ENCODE peak calls at places on chromosomes 2 and 18, in seven cellular contexts. One of them, this sample, is unnamed.

GRCh38 chr2:23631391-23631790 is 246.4 kb downstream of the KLHL29 start:
- DNase-seq in breast epithelium: no peak
- DNase-seq in fibroblast of lung: no peak
- DNase-seq in gastrocnemius medialis: no peak
- DNase-seq in CD4-positive, alpha-beta T cell: no peak
- DNase-seq in SJCRH30: no peak
- DNase-seq in Panc1: no peak
- DNase-seq in this sample: no peak

GRCh38 chr2:15243762-15244161 is 317.4 kb downstream of the NBAS start:
- DNase-seq in breast epithelium: no peak
- DNase-seq in fibroblast of lung: peak; percentile 74
- DNase-seq in gastrocnemius medialis: no peak
- DNase-seq in CD4-positive, alpha-beta T cell: no peak
- DNase-seq in SJCRH30: peak; percentile 9
- DNase-seq in Panc1: no peak
- DNase-seq in this sample: no peak

GRCh38 chr18:63994783-63995399 is 25.0 kb downstream of the SERPINB8 start:
- DNase-seq in breast epithelium: peak; percentile 29
- DNase-seq in fibroblast of lung: peak; percentile 41
- DNase-seq in gastrocnemius medialis: no peak
- DNase-seq in CD4-positive, alpha-beta T cell: peak; percentile 6
- DNase-seq in SJCRH30: no peak
- DNase-seq in Panc1: no peak
- DNase-seq in this sample: peak; percentile 65

GRCh38 chr2:215002500-215002899 is 135.9 kb downstream of the ABCA12 start:
- DNase-seq in breast epithelium: no peak
- DNase-seq in fibroblast of lung: peak; percentile 44
- DNase-seq in gastrocnemius medialis: no peak
- DNase-seq in CD4-positive, alpha-beta T cell: no peak
- DNase-seq in SJCRH30: peak; percentile 19
- DNase-seq in Panc1: peak; percentile 10
- DNase-seq in this sample: peak; percentile 44

GRCh38 chr2:157887946-157888345 is 11.8 kb upstream of the ACVR1 start:
- DNase-seq in breast epithelium: no peak
- DNase-seq in fibroblast of lung: no peak
- DNase-seq in gastrocnemius medialis: no peak
- DNase-seq in CD4-positive, alpha-beta T cell: no peak
- DNase-seq in SJCRH30: no peak
- DNase-seq in Panc1: no peak
- DNase-seq in this sample: no peak

GRCh38 chr2:220143336-220143735 is 515.9 kb downstream of the SLC4A3 start:
- DNase-seq in breast epithelium: no peak
- DNase-seq in fibroblast of lung: peak; percentile 89
- DNase-seq in gastrocnemius medialis: no peak
- DNase-seq in CD4-positive, alpha-beta T cell: no peak
- DNase-seq in SJCRH30: no peak
- DNase-seq in Panc1: no peak
- DNase-seq in this sample: no peak

GRCh38 chr2:160213511-160213910 is 13.4 kb upstream of the ITGB6 start:
- DNase-seq in breast epithelium: no peak
- DNase-seq in fibroblast of lung: no peak
- DNase-seq in gastrocnemius medialis: no peak
- DNase-seq in CD4-positive, alpha-beta T cell: no peak
- DNase-seq in SJCRH30: peak; percentile 51
- DNase-seq in Panc1: no peak
- DNase-seq in this sample: no peak

GRCh38 chr2:10911291-10912075 is at the start of gene KCNF1:
- DNase-seq in breast epithelium: no peak
- DNase-seq in fibroblast of lung: peak; percentile 63
- DNase-seq in gastrocnemius medialis: no peak
- DNase-seq in CD4-positive, alpha-beta T cell: no peak
- DNase-seq in SJCRH30: peak; percentile 90
- DNase-seq in Panc1: no peak
- DNase-seq in this sample: peak; percentile 94

GRCh38 chr2:127174176-127174575 is 45.9 kb downstream of the CYP27C1 start:
- DNase-seq in breast epithelium: no peak
- DNase-seq in fibroblast of lung: peak; percentile 44
- DNase-seq in gastrocnemius medialis: no peak
- DNase-seq in CD4-positive, alpha-beta T cell: no peak
- DNase-seq in SJCRH30: peak; percentile 26
- DNase-seq in Panc1: no peak
- DNase-seq in this sample: peak; percentile 77

DNA sequence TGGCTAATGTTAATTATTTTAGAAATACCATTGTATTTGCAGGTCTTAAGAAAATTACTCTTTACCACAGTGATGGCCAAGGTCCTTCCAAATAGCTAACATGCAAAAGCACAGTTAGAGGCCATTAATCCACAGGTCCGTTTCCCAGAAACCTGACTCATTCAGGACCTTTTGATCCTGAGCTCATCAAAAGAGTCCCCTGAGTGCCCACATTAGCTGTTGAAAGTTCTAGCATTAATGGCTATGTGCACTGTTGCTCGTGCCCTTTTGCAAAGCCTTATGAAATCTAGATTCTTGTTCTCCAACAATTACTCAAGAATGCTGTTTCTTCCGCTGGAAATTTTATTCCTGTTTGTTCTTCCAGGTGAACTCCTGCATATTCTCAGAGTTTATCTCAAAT is 169.8 kb downstream of the CYRIA start:
- DNase-seq in breast epithelium: no peak
- DNase-seq in fibroblast of lung: no peak
- DNase-seq in gastrocnemius medialis: no peak
- DNase-seq in CD4-positive, alpha-beta T cell: no peak
- DNase-seq in SJCRH30: no peak
- DNase-seq in Panc1: no peak
- DNase-seq in this sample: no peak
- H3K27ac ChIP-seq in breast epithelium: no peak overlapping the region
- H3K27ac ChIP-seq in fibroblast of lung: no peak overlapping the region
- H3K27ac ChIP-seq in gastrocnemius medialis: no peak overlapping the region
- H3K27ac ChIP-seq in CD4-positive, alpha-beta T cell: no peak overlapping the region
- H3K27ac ChIP-seq in SJCRH30: no peak overlapping the region
- H3K27ac ChIP-seq in Panc1: no peak overlapping the region
- H3K27ac ChIP-seq in this sample: no peak overlapping the region

GRCh38 chr2:101655941-101656422 is 41.5 kb upstream of the MAP4K4 start:
- DNase-seq in breast epithelium: no peak
- DNase-seq in fibroblast of lung: peak; percentile 81
- DNase-seq in gastrocnemius medialis: no peak
- DNase-seq in CD4-positive, alpha-beta T cell: no peak
- DNase-seq in SJCRH30: no peak
- DNase-seq in Panc1: no peak
- DNase-seq in this sample: no peak
- H3K27ac ChIP-seq in breast epithelium: no peak overlapping the region
- H3K27ac ChIP-seq in fibroblast of lung: no peak overlapping the region
- H3K27ac ChIP-seq in gastrocnemius medialis: no peak overlapping the region
- H3K27ac ChIP-seq in CD4-positive, alpha-beta T cell: no peak overlapping the region
- H3K27ac ChIP-seq in SJCRH30: no peak overlapping the region
- H3K27ac ChIP-seq in Panc1: no peak overlapping the region
- H3K27ac ChIP-seq in this sample: no peak overlapping the region

GRCh38 chr18:7575465-7576026 is 8.4 kb downstream of the PTPRM start:
- DNase-seq in breast epithelium: no peak
- DNase-seq in fibroblast of lung: peak; percentile 71
- DNase-seq in gastrocnemius medialis: no peak
- DNase-seq in CD4-positive, alpha-beta T cell: no peak
- DNase-seq in SJCRH30: no peak
- DNase-seq in Panc1: no peak
- DNase-seq in this sample: no peak
- H3K27ac ChIP-seq in breast epithelium: no peak overlapping the region
- H3K27ac ChIP-seq in fibroblast of lung: no peak overlapping the region
- H3K27ac ChIP-seq in gastrocnemius medialis: no peak overlapping the region
- H3K27ac ChIP-seq in CD4-positive, alpha-beta T cell: no peak overlapping the region
- H3K27ac ChIP-seq in SJCRH30: no peak overlapping the region
- H3K27ac ChIP-seq in Panc1: no peak overlapping the region
- H3K27ac ChIP-seq in this sample: no peak overlapping the region

DNA sequence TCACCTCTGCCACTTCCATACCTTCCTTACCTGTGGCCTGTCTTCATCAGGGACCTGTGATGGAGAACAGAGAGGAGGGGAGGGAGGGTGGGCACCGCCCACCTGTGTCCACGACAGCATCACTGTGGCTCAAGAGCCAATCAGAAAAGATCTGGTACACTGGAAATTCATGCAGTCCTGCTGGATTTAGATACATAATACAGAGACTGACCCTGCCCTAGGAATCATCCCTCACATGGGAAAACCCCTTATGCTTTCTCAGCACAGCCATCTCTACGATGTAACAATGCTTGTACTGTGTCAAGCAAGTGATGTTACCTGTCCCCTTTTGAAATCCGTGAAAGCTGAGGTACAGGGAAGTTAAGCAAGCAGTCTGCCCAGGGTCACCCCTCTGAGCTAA is 145.6 kb upstream of the EPAS1 start:
- DNase-seq in breast epithelium: no peak
- DNase-seq in fibroblast of lung: no peak
- DNase-seq in gastrocnemius medialis: no peak
- DNase-seq in CD4-positive, alpha-beta T cell: no peak
- DNase-seq in SJCRH30: no peak
- DNase-seq in Panc1: no peak
- DNase-seq in this sample: no peak
- H3K27ac ChIP-seq in breast epithelium: no peak overlapping the region
- H3K27ac ChIP-seq in fibroblast of lung: peak overlapping the region; percentile 6
- H3K27ac ChIP-seq in gastrocnemius medialis: no peak overlapping the region
- H3K27ac ChIP-seq in CD4-positive, alpha-beta T cell: no peak overlapping the region
- H3K27ac ChIP-seq in SJCRH30: no peak overlapping the region
- H3K27ac ChIP-seq in Panc1: no peak overlapping the region
- H3K27ac ChIP-seq in this sample: no peak overlapping the region

GRCh38 chr2:27073782-27074181 is 2.3 kb upstream of the OST4 start:
- DNase-seq in breast epithelium: no peak
- DNase-seq in fibroblast of lung: no peak
- DNase-seq in gastrocnemius medialis: no peak
- DNase-seq in CD4-positive, alpha-beta T cell: no peak
- DNase-seq in SJCRH30: no peak
- DNase-seq in Panc1: no peak
- DNase-seq in this sample: no peak

GRCh38 chr2:27070653-27071276 is 689 bp downstream of the OST4 start:
- DNase-seq in breast epithelium: no peak
- DNase-seq in fibroblast of lung: no peak
- DNase-seq in gastrocnemius medialis: no peak
- DNase-seq in CD4-positive, alpha-beta T cell: no peak
- DNase-seq in SJCRH30: no peak
- DNase-seq in Panc1: no peak
- DNase-seq in this sample: no peak

GRCh38 chr2:27071277-27071989 is at the start of gene OST4:
- DNase-seq in breast epithelium: peak; percentile 91
- DNase-seq in fibroblast of lung: peak; percentile 92
- DNase-seq in gastrocnemius medialis: peak; percentile 90
- DNase-seq in CD4-positive, alpha-beta T cell: peak; percentile 81
- DNase-seq in SJCRH30: peak; percentile 91
- DNase-seq in Panc1: peak; percentile 54
- DNase-seq in this sample: peak; percentile 93

GRCh38 chr2:27071990-27072830 is 756 bp upstream of the OST4 start:
- DNase-seq in breast epithelium: no peak
- DNase-seq in fibroblast of lung: peak; percentile 81
- DNase-seq in gastrocnemius medialis: no peak
- DNase-seq in CD4-positive, alpha-beta T cell: no peak
- DNase-seq in SJCRH30: peak; percentile 61
- DNase-seq in Panc1: no peak
- DNase-seq in this sample: peak; percentile 53

GRCh38 chr2:27072950-27073349 is 1.5 kb upstream of the OST4 start:
- DNase-seq in breast epithelium: no peak
- DNase-seq in fibroblast of lung: peak; percentile 88
- DNase-seq in gastrocnemius medialis: no peak
- DNase-seq in CD4-positive, alpha-beta T cell: no peak
- DNase-seq in SJCRH30: no peak
- DNase-seq in Panc1: no peak
- DNase-seq in this sample: no peak
- H3K27ac ChIP-seq in breast epithelium: peak overlapping the region; percentile 95
- H3K27ac ChIP-seq in fibroblast of lung: peak overlapping the region; percentile 79
- H3K27ac ChIP-seq in gastrocnemius medialis: peak overlapping the region; percentile 97
- H3K27ac ChIP-seq in CD4-positive, alpha-beta T cell: no peak overlapping the region
- H3K27ac ChIP-seq in SJCRH30: no peak overlapping the region
- H3K27ac ChIP-seq in Panc1: no peak overlapping the region
- H3K27ac ChIP-seq in this sample: peak overlapping the region; percentile 65

GRCh38 chr2:135998842-135999241 is 13.4 kb upstream of the DARS1 start:
- DNase-seq in breast epithelium: no peak
- DNase-seq in fibroblast of lung: no peak
- DNase-seq in gastrocnemius medialis: no peak
- DNase-seq in CD4-positive, alpha-beta T cell: no peak
- DNase-seq in SJCRH30: no peak
- DNase-seq in Panc1: no peak
- DNase-seq in this sample: no peak

GRCh38 chr2:136001147-136001546 is 15.7 kb upstream of the DARS1 start:
- DNase-seq in breast epithelium: no peak
- DNase-seq in fibroblast of lung: no peak
- DNase-seq in gastrocnemius medialis: no peak
- DNase-seq in CD4-positive, alpha-beta T cell: no peak
- DNase-seq in SJCRH30: no peak
- DNase-seq in Panc1: no peak
- DNase-seq in this sample: no peak

GRCh38 chr2:135999899-136000298 is 14.5 kb upstream of the DARS1 start:
- DNase-seq in breast epithelium: no peak
- DNase-seq in fibroblast of lung: no peak
- DNase-seq in gastrocnemius medialis: no peak
- DNase-seq in CD4-positive, alpha-beta T cell: no peak
- DNase-seq in SJCRH30: no peak
- DNase-seq in Panc1: no peak
- DNase-seq in this sample: no peak

GRCh38 chr2:135997380-135997779 is 12.0 kb upstream of the DARS1 start:
- DNase-seq in breast epithelium: no peak
- DNase-seq in fibroblast of lung: no peak
- DNase-seq in gastrocnemius medialis: no peak
- DNase-seq in CD4-positive, alpha-beta T cell: no peak
- DNase-seq in SJCRH30: peak; percentile 31
- DNase-seq in Panc1: no peak
- DNase-seq in this sample: peak; percentile 76

GRCh38 chr2:136000502-136000901 is 15.1 kb upstream of the DARS1 start:
- DNase-seq in breast epithelium: no peak
- DNase-seq in fibroblast of lung: no peak
- DNase-seq in gastrocnemius medialis: no peak
- DNase-seq in CD4-positive, alpha-beta T cell: no peak
- DNase-seq in SJCRH30: no peak
- DNase-seq in Panc1: no peak
- DNase-seq in this sample: no peak
- H3K27ac ChIP-seq in breast epithelium: no peak overlapping the region
- H3K27ac ChIP-seq in fibroblast of lung: no peak overlapping the region
- H3K27ac ChIP-seq in gastrocnemius medialis: no peak overlapping the region
- H3K27ac ChIP-seq in CD4-positive, alpha-beta T cell: no peak overlapping the region
- H3K27ac ChIP-seq in SJCRH30: no peak overlapping the region
- H3K27ac ChIP-seq in Panc1: no peak overlapping the region
- H3K27ac ChIP-seq in this sample: no peak overlapping the region

DNA sequence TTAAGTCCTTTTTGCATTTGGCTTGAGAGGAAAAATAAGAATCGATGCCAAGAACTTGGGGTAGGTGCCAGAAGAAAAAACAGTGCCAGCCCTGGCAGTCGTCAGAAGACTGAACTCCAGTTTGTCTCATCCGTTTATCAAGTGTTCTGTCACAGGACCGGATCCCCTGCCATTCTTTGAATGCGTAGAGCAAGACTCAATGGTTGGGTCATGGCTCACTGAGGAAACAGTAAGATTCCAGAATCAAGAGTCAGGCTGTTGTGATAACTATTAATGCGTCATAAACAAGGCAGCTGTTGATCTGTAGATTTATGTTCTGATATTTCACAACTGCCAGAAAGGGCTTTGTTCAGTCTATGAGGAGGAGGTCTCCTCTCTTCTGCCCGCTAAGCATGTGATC is 133.1 kb downstream of the GFPT1 start:
- DNase-seq in breast epithelium: peak; percentile 43
- DNase-seq in fibroblast of lung: peak; percentile 99
- DNase-seq in gastrocnemius medialis: peak; percentile 15
- DNase-seq in CD4-positive, alpha-beta T cell: no peak
- DNase-seq in SJCRH30: peak; percentile 65
- DNase-seq in Panc1: peak; percentile 98
- DNase-seq in this sample: no peak
- H3K27ac ChIP-seq in breast epithelium: peak overlapping the region; percentile 74
- H3K27ac ChIP-seq in fibroblast of lung: peak overlapping the region; percentile 58
- H3K27ac ChIP-seq in gastrocnemius medialis: no peak overlapping the region
- H3K27ac ChIP-seq in CD4-positive, alpha-beta T cell: no peak overlapping the region
- H3K27ac ChIP-seq in SJCRH30: peak overlapping the region; percentile 47
- H3K27ac ChIP-seq in Panc1: peak overlapping the region; percentile 96
- H3K27ac ChIP-seq in this sample: no peak overlapping the region

GRCh38 chr18:21513292-21513691 is 87.2 kb downstream of the ESCO1 start:
- DNase-seq in breast epithelium: no peak
- DNase-seq in fibroblast of lung: peak; percentile 47
- DNase-seq in gastrocnemius medialis: no peak
- DNase-seq in CD4-positive, alpha-beta T cell: no peak
- DNase-seq in SJCRH30: no peak
- DNase-seq in Panc1: no peak
- DNase-seq in this sample: no peak
- H3K27ac ChIP-seq in breast epithelium: no peak overlapping the region
- H3K27ac ChIP-seq in fibroblast of lung: no peak overlapping the region
- H3K27ac ChIP-seq in gastrocnemius medialis: no peak overlapping the region
- H3K27ac ChIP-seq in CD4-positive, alpha-beta T cell: no peak overlapping the region
- H3K27ac ChIP-seq in SJCRH30: no peak overlapping the region
- H3K27ac ChIP-seq in Panc1: no peak overlapping the region
- H3K27ac ChIP-seq in this sample: no peak overlapping the region